ENCODE peak calls at places on chromosomes 4 and X, in seven cellular contexts. G is kidney, L is GM23338, A is HCT116, F is neuronal stem cell, X is A549, I is choroid plexus epithelial cell. M is an unnamed sample.

GRCh38 chr4:14856076-14856926 is 146.0 kb upstream of the CPEB2 start:
- DNase-seq in G (peak), I (peak), A (peak), X (peak), L (no peak), F (no peak), M (peak)

GRCh38 chrX:111445485-111445884 is 33.5 kb upstream of the DCX start:
- DNase-seq in G (no peak), I (peak), X (peak), F (peak), A (peak), L (peak), M (no peak)

GRCh38 chr4:11904117-11904535 is 475.4 kb upstream of the HS3ST1 start:
- DNase-seq in A (no peak), I (no peak), X (peak), F (no peak), L (no peak), G (peak), M (no peak)

GRCh38 chr4:65589331-65589730 is 81.0 kb downstream of the EPHA5 start:
- DNase-seq in X (no peak), G (no peak), F (peak), L (peak), A (no peak), I (no peak), M (no peak)

GRCh38 chrX:148310402-148311200 is 189.8 kb upstream of the AFF2 start:
- DNase-seq in F (no peak), L (no peak), G (no peak), X (no peak), I (no peak), A (no peak), M (no peak)

GRCh38 chr4:68658672-68659071 is 11.8 kb downstream of the UGT2B15 start:
- DNase-seq in L (no peak), F (no peak), I (no peak), X (peak), G (no peak), A (no peak), M (no peak)

GRCh38 chrX:68821616-68822015 is 7.2 kb upstream of the EFNB1 start:
- DNase-seq in G (no peak), F (no peak), I (no peak), L (no peak), X (no peak), A (no peak), M (no peak)

GRCh38 chrX:33307954-33308353 is 96.6 kb upstream of the DMD start:
- DNase-seq in F (no peak), G (no peak), L (no peak), A (no peak), I (peak), X (no peak), M (no peak)

GRCh38 chr4:25117274-25117673 is 43.0 kb downstream of the SEPSECS start:
- DNase-seq in A (no peak), X (no peak), F (no peak), I (no peak), G (no peak), L (no peak), M (no peak)

GRCh38 chr4:47031713-47032404 is 492 bp downstream of the GABRB1 start:
- DNase-seq in F (no peak), A (no peak), L (no peak), G (no peak), I (no peak), X (no peak), M (no peak)

GRCh38 chr4:112523008-112523440 is 7.0 kb upstream of the NEUROG2 start:
- DNase-seq in G (no peak), L (peak), A (no peak), F (peak), X (peak), I (peak), M (no peak)

GRCh38 chr4:107575243-107575642 is 144.8 kb downstream of the PAPSS1 start:
- DNase-seq in X (no peak), L (no peak), I (no peak), G (no peak), F (no peak), A (no peak), M (no peak)

GRCh38 chr4:155040031-155040430 is 168.4 kb upstream of the NPY2R start:
- DNase-seq in X (no peak), G (no peak), L (no peak), F (no peak), I (no peak), A (no peak), M (no peak)

GRCh38 chr4:4689694-4690440 is 148.0 kb upstream of the STX18 start:
- DNase-seq in L (no peak), X (no peak), G (no peak), F (no peak), A (no peak), I (peak), M (no peak)

GRCh38 chr4:145935253-145936141 is 3.1 kb downstream of the ZNF827 start:
- DNase-seq in I (no peak), L (peak), X (peak), F (no peak), G (no peak), A (no peak), M (no peak)

GRCh38 chr4:180380733-180381132 is 1862.5 kb upstream of the TENM3 start:
- DNase-seq in X (peak), G (no peak), F (no peak), I (no peak), A (peak), L (no peak), M (peak)

GRCh38 chrX:1202251-1202650 is 10.2 kb downstream of the CRLF2 start:
- DNase-seq in G (peak), I (no peak), F (no peak), A (no peak), X (no peak), L (no peak), M (no peak)

GRCh38 chr4:16505726-16506125 is 279.5 kb upstream of the TAPT1 start:
- DNase-seq in X (no peak), A (no peak), L (peak), G (peak), F (peak), I (peak), M (no peak)

GRCh38 chr4:155319506-155319905 is 57.3 kb downstream of the MAP9 start:
- DNase-seq in X (no peak), L (peak), F (no peak), I (no peak), G (no peak), A (no peak), M (no peak)

GRCh38 chr4:17082186-17082585 is 183.7 kb upstream of the LDB2 start:
- DNase-seq in I (peak), L (no peak), F (no peak), G (no peak), A (no peak), X (no peak), M (no peak)

GRCh38 chrX:19372170-19373033 is 28.7 kb downstream of the PDHA1 start:
- DNase-seq in G (peak), X (peak), F (peak), I (peak), L (peak), A (peak), M (no peak)
- H3K4me3 ChIP-seq in G (peak), X (no peak), F (peak), I (peak), L (peak), A (no peak), M (peak)

DNA sequence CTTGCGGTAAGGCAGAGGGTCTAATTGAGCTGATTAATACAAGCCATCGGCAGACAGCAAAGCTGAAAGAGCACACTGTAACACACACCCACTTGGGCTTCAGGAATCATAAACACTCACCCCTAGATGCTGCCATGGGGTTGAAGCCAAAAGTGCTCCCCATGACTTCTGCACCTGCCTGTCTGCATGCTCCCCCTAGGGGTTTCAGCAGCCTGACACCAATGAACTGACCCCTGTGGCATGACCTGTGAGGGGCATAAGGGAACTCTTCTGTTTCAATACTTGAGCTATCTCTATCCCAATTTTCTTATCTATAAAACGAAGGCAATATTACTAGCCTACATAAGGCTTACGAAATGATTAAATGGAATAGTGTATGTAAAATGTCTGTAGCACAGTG is 23.0 kb upstream of the IL13RA2 start:
- DNase-seq in A (no peak), I (no peak), F (no peak), X (no peak), G (no peak), L (peak), M (no peak)
- H3K4me3 ChIP-seq in A (no peak), I (no peak), F (no peak), X (no peak), G (no peak), L (no peak), M (no peak)

GRCh38 chr4:78777556-78777900 is 1.4 kb downstream of the BMP2K start:
- DNase-seq in G (no peak), A (no peak), L (no peak), I (no peak), F (no peak), X (no peak), M (no peak)

GRCh38 chr4:78776729-78777555 is 792 bp downstream of the BMP2K start:
- DNase-seq in L (peak), G (peak), F (peak), I (peak), A (peak), X (peak), M (no peak)

GRCh38 chr4:78780093-78780492 is 3.9 kb downstream of the BMP2K start:
- DNase-seq in A (no peak), G (no peak), X (no peak), I (no peak), F (no peak), L (no peak), M (no peak)

GRCh38 chr4:78779280-78779679 is 3.1 kb downstream of the BMP2K start:
- DNase-seq in I (peak), X (no peak), F (no peak), L (no peak), G (no peak), A (no peak), M (no peak)

GRCh38 chr4:78778530-78778929 is 2.4 kb downstream of the BMP2K start:
- DNase-seq in A (no peak), F (no peak), G (no peak), X (no peak), L (no peak), I (no peak), M (no peak)
- H3K4me3 ChIP-seq in A (no peak), F (no peak), G (peak), X (no peak), L (no peak), I (no peak), M (peak)

DNA sequence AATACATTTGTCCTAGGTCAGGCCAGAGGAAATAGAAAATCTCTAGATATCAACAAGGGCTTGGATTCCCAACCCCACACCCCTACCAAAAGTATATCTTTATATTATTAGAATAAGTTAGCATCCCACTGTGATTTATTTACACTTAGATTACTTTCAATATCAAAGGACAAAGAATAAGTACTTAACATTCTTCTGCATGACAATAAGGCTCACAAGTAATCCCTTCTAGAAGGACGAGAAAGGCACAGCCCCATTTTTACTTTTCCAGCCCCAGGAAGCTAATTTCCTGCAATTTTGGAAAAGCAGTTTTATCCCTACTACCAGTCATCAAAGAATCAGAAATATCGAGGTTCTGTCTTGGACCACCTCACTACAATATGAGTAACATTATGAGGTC is 14.1 kb upstream of the SLITRK2 start:
- DNase-seq in F (no peak), X (no peak), L (peak), I (no peak), A (no peak), G (no peak), M (no peak)
- H3K4me3 ChIP-seq in F (no peak), X (no peak), L (no peak), I (no peak), A (no peak), G (no peak), M (no peak)

GRCh38 chrX:134388161-134389109 is 71.5 kb upstream of the HPRT1 start:
- DNase-seq in X (no peak), G (no peak), F (no peak), A (no peak), L (no peak), I (no peak), M (peak)
- H3K4me3 ChIP-seq in X (no peak), G (peak), F (no peak), A (no peak), L (no peak), I (no peak), M (peak)

DNA sequence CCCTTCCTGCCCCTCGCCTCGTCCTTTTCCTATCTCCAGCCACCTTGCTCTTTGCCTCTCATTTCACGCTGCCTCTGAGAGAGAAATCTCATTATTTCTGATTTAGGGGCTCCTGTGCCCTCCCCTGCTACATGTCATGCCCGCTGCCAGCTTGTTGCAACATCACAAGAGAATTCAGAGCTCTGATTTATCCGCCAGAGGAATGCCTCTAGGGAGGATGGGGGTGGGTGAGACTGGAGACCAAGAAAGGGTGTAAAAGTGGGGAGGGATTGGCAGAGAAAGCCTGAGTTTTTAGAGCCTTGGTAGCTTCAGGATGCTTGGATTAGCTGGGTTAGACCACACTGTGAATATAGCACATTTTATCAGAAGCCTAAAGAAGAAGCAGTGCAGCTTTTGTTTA is 100.8 kb downstream of the NHS start:
- DNase-seq in X (no peak), G (no peak), I (no peak), F (no peak), A (no peak), L (no peak), M (no peak)
- H3K4me3 ChIP-seq in X (no peak), G (no peak), I (no peak), F (no peak), A (no peak), L (no peak), M (no peak)

M was measured in epithelial cell of proximal tubule.